ENCODE peak calls at places on chromosomes 16 and 17, in ten cellular contexts. One of them, this sample, is unnamed.

GRCh38 chr16:48099455-48099854 is 56.3 kb downstream of the ABCC12 start:
- DNase-seq in left cardiac atrium: peak; percentile 40
- DNase-seq in A673: peak; percentile 19
- DNase-seq in heart right ventricle: peak; percentile 57
- DNase-seq in CD8-positive, alpha-beta memory T cell: no peak
- DNase-seq in upper lobe of right lung: no peak
- DNase-seq in RWPE1: no peak
- DNase-seq in progenitor cell of endocrine pancreas: no peak
- DNase-seq in pancreas: no peak
- DNase-seq in GDM1: no peak
- DNase-seq in this sample: peak; percentile 48

GRCh38 chr16:1543085-1543896 is 9.8 kb downstream of the TMEM204 start:
- DNase-seq in CD8-positive, alpha-beta memory T cell: no peak
- DNase-seq in A673: peak; percentile 78
- DNase-seq in left cardiac atrium: peak; percentile 89
- DNase-seq in GDM1: peak; percentile 81
- DNase-seq in RWPE1: peak; percentile 82
- DNase-seq in upper lobe of right lung: peak; percentile 82
- DNase-seq in progenitor cell of endocrine pancreas: no peak
- DNase-seq in heart right ventricle: peak; percentile 86
- DNase-seq in pancreas: peak; percentile 10
- DNase-seq in this sample: peak; percentile 12

GRCh38 chr16:11303405-11304138 is 22.4 kb upstream of the PRM1 start:
- DNase-seq in pancreas: peak; percentile 45
- DNase-seq in heart right ventricle: no peak
- DNase-seq in GDM1: no peak
- DNase-seq in upper lobe of right lung: peak; percentile 82
- DNase-seq in A673: no peak
- DNase-seq in CD8-positive, alpha-beta memory T cell: no peak
- DNase-seq in left cardiac atrium: no peak
- DNase-seq in RWPE1: no peak
- DNase-seq in progenitor cell of endocrine pancreas: no peak
- DNase-seq in this sample: no peak

GRCh38 chr17:50476545-50477315 is 1.9 kb upstream of the RSAD1 start:
- DNase-seq in left cardiac atrium: no peak
- DNase-seq in heart right ventricle: no peak
- DNase-seq in GDM1: no peak
- DNase-seq in upper lobe of right lung: no peak
- DNase-seq in progenitor cell of endocrine pancreas: no peak
- DNase-seq in CD8-positive, alpha-beta memory T cell: no peak
- DNase-seq in A673: no peak
- DNase-seq in RWPE1: no peak
- DNase-seq in pancreas: no peak
- DNase-seq in this sample: no peak

GRCh38 chr16:67404740-67405226 is 11.5 kb upstream of the TPPP3 start:
- DNase-seq in CD8-positive, alpha-beta memory T cell: no peak
- DNase-seq in RWPE1: peak; percentile 93
- DNase-seq in heart right ventricle: no peak
- DNase-seq in upper lobe of right lung: no peak
- DNase-seq in pancreas: peak; percentile 81
- DNase-seq in left cardiac atrium: no peak
- DNase-seq in A673: no peak
- DNase-seq in progenitor cell of endocrine pancreas: no peak
- DNase-seq in GDM1: no peak
- DNase-seq in this sample: no peak

GRCh38 chr16:26809461-26809860 is 257.3 kb upstream of the C16orf82 start:
- DNase-seq in left cardiac atrium: no peak
- DNase-seq in GDM1: no peak
- DNase-seq in RWPE1: no peak
- DNase-seq in A673: no peak
- DNase-seq in upper lobe of right lung: no peak
- DNase-seq in heart right ventricle: no peak
- DNase-seq in pancreas: no peak
- DNase-seq in CD8-positive, alpha-beta memory T cell: no peak
- DNase-seq in progenitor cell of endocrine pancreas: no peak
- DNase-seq in this sample: no peak

GRCh38 chr17:45160505-45161287 is 979 bp upstream of the HEXIM2 start:
- DNase-seq in pancreas: peak; percentile 83
- DNase-seq in A673: peak; percentile 42
- DNase-seq in RWPE1: no peak
- DNase-seq in GDM1: peak; percentile 33
- DNase-seq in upper lobe of right lung: peak; percentile 88
- DNase-seq in heart right ventricle: peak; percentile 78
- DNase-seq in left cardiac atrium: peak; percentile 81
- DNase-seq in progenitor cell of endocrine pancreas: peak; percentile 78
- DNase-seq in CD8-positive, alpha-beta memory T cell: peak; percentile 30
- DNase-seq in this sample: no peak

GRCh38 chr16:87127061-87127765 is 190.0 kb downstream of the C16orf95 start:
- DNase-seq in pancreas: no peak
- DNase-seq in RWPE1: no peak
- DNase-seq in A673: no peak
- DNase-seq in progenitor cell of endocrine pancreas: no peak
- DNase-seq in GDM1: no peak
- DNase-seq in heart right ventricle: peak; percentile 77
- DNase-seq in left cardiac atrium: peak; percentile 74
- DNase-seq in upper lobe of right lung: no peak
- DNase-seq in CD8-positive, alpha-beta memory T cell: no peak
- DNase-seq in this sample: no peak

GRCh38 chr17:4073983-4074830 is 68.6 kb downstream of the ZZEF1 start:
- DNase-seq in upper lobe of right lung: no peak
- DNase-seq in GDM1: no peak
- DNase-seq in CD8-positive, alpha-beta memory T cell: no peak
- DNase-seq in RWPE1: no peak
- DNase-seq in left cardiac atrium: no peak
- DNase-seq in A673: no peak
- DNase-seq in heart right ventricle: peak; percentile 11
- DNase-seq in progenitor cell of endocrine pancreas: no peak
- DNase-seq in pancreas: peak; percentile 26
- DNase-seq in this sample: no peak

GRCh38 chr16:72901012-72901411 is 146.9 kb downstream of the ZFHX3 start:
- DNase-seq in progenitor cell of endocrine pancreas: no peak
- DNase-seq in RWPE1: no peak
- DNase-seq in upper lobe of right lung: no peak
- DNase-seq in GDM1: no peak
- DNase-seq in CD8-positive, alpha-beta memory T cell: no peak
- DNase-seq in heart right ventricle: no peak
- DNase-seq in left cardiac atrium: no peak
- DNase-seq in A673: no peak
- DNase-seq in pancreas: no peak
- DNase-seq in this sample: no peak

GRCh38 chr17:67322039-67322787 is 44.2 kb downstream of the PSMD12 start:
- DNase-seq in left cardiac atrium: no peak
- DNase-seq in pancreas: no peak
- DNase-seq in GDM1: no peak
- DNase-seq in CD8-positive, alpha-beta memory T cell: no peak
- DNase-seq in A673: peak; percentile 88
- DNase-seq in upper lobe of right lung: no peak
- DNase-seq in heart right ventricle: no peak
- DNase-seq in RWPE1: no peak
- DNase-seq in progenitor cell of endocrine pancreas: no peak
- DNase-seq in this sample: peak; percentile 72

GRCh38 chr17:28738680-28739384 is 5.0 kb upstream of the TRAF4 start:
- DNase-seq in progenitor cell of endocrine pancreas: no peak
- DNase-seq in GDM1: no peak
- DNase-seq in pancreas: no peak
- DNase-seq in left cardiac atrium: no peak
- DNase-seq in A673: no peak
- DNase-seq in RWPE1: no peak
- DNase-seq in CD8-positive, alpha-beta memory T cell: no peak
- DNase-seq in upper lobe of right lung: no peak
- DNase-seq in heart right ventricle: no peak
- DNase-seq in this sample: no peak

GRCh38 chr16:54245788-54246453 is 40.7 kb downstream of the IRX3 start:
- DNase-seq in GDM1: no peak
- DNase-seq in upper lobe of right lung: no peak
- DNase-seq in CD8-positive, alpha-beta memory T cell: no peak
- DNase-seq in pancreas: no peak
- DNase-seq in RWPE1: no peak
- DNase-seq in progenitor cell of endocrine pancreas: no peak
- DNase-seq in left cardiac atrium: no peak
- DNase-seq in A673: peak; percentile 55
- DNase-seq in heart right ventricle: no peak
- DNase-seq in this sample: no peak

GRCh38 chr17:75959839-75960511 is 19.0 kb downstream of the ACOX1 start:
- DNase-seq in GDM1: no peak
- DNase-seq in RWPE1: no peak
- DNase-seq in CD8-positive, alpha-beta memory T cell: no peak
- DNase-seq in pancreas: no peak
- DNase-seq in A673: no peak
- DNase-seq in heart right ventricle: no peak
- DNase-seq in upper lobe of right lung: no peak
- DNase-seq in left cardiac atrium: no peak
- DNase-seq in progenitor cell of endocrine pancreas: no peak
- DNase-seq in this sample: no peak

GRCh38 chr17:48492401-48493298 is 38.2 kb downstream of the HOXB1 start:
- DNase-seq in progenitor cell of endocrine pancreas: peak; percentile 45
- DNase-seq in heart right ventricle: peak; percentile 41
- DNase-seq in upper lobe of right lung: peak; percentile 84
- DNase-seq in GDM1: no peak
- DNase-seq in CD8-positive, alpha-beta memory T cell: peak; percentile 52
- DNase-seq in left cardiac atrium: peak; percentile 70
- DNase-seq in RWPE1: peak; percentile 60
- DNase-seq in A673: peak; percentile 77
- DNase-seq in pancreas: peak; percentile 62
- DNase-seq in this sample: no peak

GRCh38 chr17:46121841-46122485 is 71.3 kb downstream of the KANSL1 start:
- DNase-seq in A673: no peak
- DNase-seq in upper lobe of right lung: no peak
- DNase-seq in left cardiac atrium: no peak
- DNase-seq in RWPE1: no peak
- DNase-seq in pancreas: no peak
- DNase-seq in heart right ventricle: no peak
- DNase-seq in progenitor cell of endocrine pancreas: no peak
- DNase-seq in CD8-positive, alpha-beta memory T cell: no peak
- DNase-seq in GDM1: no peak
- DNase-seq in this sample: no peak

GRCh38 chr17:27241346-27241946 is 52.5 kb upstream of the WSB1 start:
- DNase-seq in progenitor cell of endocrine pancreas: no peak
- DNase-seq in upper lobe of right lung: no peak
- DNase-seq in left cardiac atrium: no peak
- DNase-seq in A673: peak; percentile 77
- DNase-seq in RWPE1: peak; percentile 87
- DNase-seq in pancreas: no peak
- DNase-seq in GDM1: no peak
- DNase-seq in heart right ventricle: no peak
- DNase-seq in CD8-positive, alpha-beta memory T cell: no peak
- DNase-seq in this sample: no peak

GRCh38 chr17:73091770-73092517 is 544 bp downstream of the SLC39A11 start:
- DNase-seq in CD8-positive, alpha-beta memory T cell: no peak
- DNase-seq in progenitor cell of endocrine pancreas: no peak
- DNase-seq in pancreas: peak; percentile 39
- DNase-seq in upper lobe of right lung: no peak
- DNase-seq in GDM1: no peak
- DNase-seq in left cardiac atrium: peak; percentile 39
- DNase-seq in heart right ventricle: peak; percentile 16
- DNase-seq in RWPE1: peak; percentile 52
- DNase-seq in A673: peak; percentile 20
- DNase-seq in this sample: no peak

GRCh38 chr17:29102046-29102445 is 59.1 kb downstream of the PIPOX start:
- DNase-seq in pancreas: no peak
- DNase-seq in GDM1: no peak
- DNase-seq in CD8-positive, alpha-beta memory T cell: no peak
- DNase-seq in heart right ventricle: no peak
- DNase-seq in A673: no peak
- DNase-seq in progenitor cell of endocrine pancreas: no peak
- DNase-seq in upper lobe of right lung: no peak
- DNase-seq in RWPE1: no peak
- DNase-seq in left cardiac atrium: no peak
- DNase-seq in this sample: no peak

GRCh38 chr17:65917560-65917959 is 274.4 kb downstream of the CEP112 start:
- DNase-seq in GDM1: no peak
- DNase-seq in CD8-positive, alpha-beta memory T cell: no peak
- DNase-seq in RWPE1: no peak
- DNase-seq in progenitor cell of endocrine pancreas: no peak
- DNase-seq in A673: no peak
- DNase-seq in heart right ventricle: no peak
- DNase-seq in pancreas: no peak
- DNase-seq in left cardiac atrium: no peak
- DNase-seq in upper lobe of right lung: no peak
- DNase-seq in this sample: no peak

GRCh38 chr16:75702247-75702646 is 986 bp upstream of the DUXB start:
- DNase-seq in RWPE1: peak; percentile 11
- DNase-seq in heart right ventricle: no peak
- DNase-seq in progenitor cell of endocrine pancreas: no peak
- DNase-seq in left cardiac atrium: no peak
- DNase-seq in pancreas: no peak
- DNase-seq in CD8-positive, alpha-beta memory T cell: no peak
- DNase-seq in A673: peak; percentile 3
- DNase-seq in GDM1: no peak
- DNase-seq in upper lobe of right lung: no peak
- DNase-seq in this sample: no peak

GRCh38 chr16:87661561-87661960 is 59.3 kb downstream of the JPH3 start:
- DNase-seq in upper lobe of right lung: no peak
- DNase-seq in GDM1: peak; percentile 36
- DNase-seq in progenitor cell of endocrine pancreas: peak; percentile 71
- DNase-seq in pancreas: no peak
- DNase-seq in RWPE1: peak; percentile 55
- DNase-seq in heart right ventricle: peak; percentile 43
- DNase-seq in left cardiac atrium: peak; percentile 38
- DNase-seq in A673: peak; percentile 21
- DNase-seq in CD8-positive, alpha-beta memory T cell: no peak
- DNase-seq in this sample: no peak

GRCh38 chr17:38844261-38844757 is 9.2 kb downstream of the RPL23 start:
- DNase-seq in GDM1: no peak
- DNase-seq in upper lobe of right lung: no peak
- DNase-seq in left cardiac atrium: peak; percentile 44
- DNase-seq in RWPE1: no peak
- DNase-seq in heart right ventricle: no peak
- DNase-seq in progenitor cell of endocrine pancreas: no peak
- DNase-seq in CD8-positive, alpha-beta memory T cell: no peak
- DNase-seq in A673: no peak
- DNase-seq in pancreas: peak; percentile 67
- DNase-seq in this sample: no peak

GRCh38 chr17:64110436-64111152 is 19.4 kb downstream of the ERN1 start:
- DNase-seq in RWPE1: no peak
- DNase-seq in A673: no peak
- DNase-seq in left cardiac atrium: peak; percentile 30
- DNase-seq in GDM1: no peak
- DNase-seq in progenitor cell of endocrine pancreas: no peak
- DNase-seq in pancreas: no peak
- DNase-seq in upper lobe of right lung: no peak
- DNase-seq in heart right ventricle: no peak
- DNase-seq in CD8-positive, alpha-beta memory T cell: no peak
- DNase-seq in this sample: no peak

GRCh38 chr17:74212913-74213791 is at the start of gene TTYH2:
- DNase-seq in left cardiac atrium: peak; percentile 90
- DNase-seq in pancreas: peak; percentile 94
- DNase-seq in RWPE1: peak; percentile 84
- DNase-seq in GDM1: peak; percentile 72
- DNase-seq in upper lobe of right lung: peak; percentile 94
- DNase-seq in CD8-positive, alpha-beta memory T cell: peak; percentile 65
- DNase-seq in A673: peak; percentile 95
- DNase-seq in heart right ventricle: peak; percentile 94
- DNase-seq in progenitor cell of endocrine pancreas: peak; percentile 39
- DNase-seq in this sample: no peak

GRCh38 chr17:81329279-81329926 is 34.3 kb upstream of the SLC38A10 start:
- DNase-seq in GDM1: no peak
- DNase-seq in CD8-positive, alpha-beta memory T cell: no peak
- DNase-seq in A673: no peak
- DNase-seq in pancreas: peak; percentile 72
- DNase-seq in RWPE1: peak; percentile 98
- DNase-seq in progenitor cell of endocrine pancreas: no peak
- DNase-seq in upper lobe of right lung: peak; percentile 94
- DNase-seq in left cardiac atrium: peak; percentile 88
- DNase-seq in heart right ventricle: peak; percentile 72
- DNase-seq in this sample: no peak

GRCh38 chr17:77822302-77823030 is 136.0 kb upstream of the TNRC6C start:
- DNase-seq in A673: no peak
- DNase-seq in GDM1: no peak
- DNase-seq in RWPE1: no peak
- DNase-seq in CD8-positive, alpha-beta memory T cell: no peak
- DNase-seq in pancreas: no peak
- DNase-seq in left cardiac atrium: peak; percentile 81
- DNase-seq in upper lobe of right lung: no peak
- DNase-seq in heart right ventricle: peak; percentile 56
- DNase-seq in progenitor cell of endocrine pancreas: no peak
- DNase-seq in this sample: no peak

GRCh38 chr17:83194189-83194565 is 114.8 kb downstream of the METRNL start:
- DNase-seq in CD8-positive, alpha-beta memory T cell: no peak
- DNase-seq in GDM1: no peak
- DNase-seq in A673: no peak
- DNase-seq in RWPE1: no peak
- DNase-seq in progenitor cell of endocrine pancreas: no peak
- DNase-seq in upper lobe of right lung: peak; percentile 57
- DNase-seq in pancreas: no peak
- DNase-seq in heart right ventricle: no peak
- DNase-seq in left cardiac atrium: peak; percentile 18
- DNase-seq in this sample: no peak

This sample was measured in iPS DF 19.7.